ENCODE peak calls at places on chromosomes 13 and 19, in ten cellular contexts. L, W, R, D, C, T, S, X, V and U are unnamed samples.

GRCh38 chr19:47693903-47694302 is 19.3 kb upstream of the EHD2 start:
- DNase-seq in T (no peak), R (no peak), D (no peak), W (no peak), S (no peak), C (no peak), L (no peak), V (no peak), X (no peak), U (no peak)

GRCh38 chr19:17205237-17206140 is 9.7 kb upstream of the USE1 start:
- DNase-seq in L (peak), C (peak), X (peak), S (no peak), D (peak), W (peak), V (peak), T (no peak), R (peak), U (no peak)

GRCh38 chr19:3792114-3792513 is 5.9 kb upstream of the MATK start:
- DNase-seq in T (no peak), R (no peak), X (no peak), D (no peak), L (no peak), V (no peak), C (no peak), W (no peak), S (no peak), U (no peak)

GRCh38 chr13:51934461-51935087 is 72.8 kb downstream of the CCDC70 start:
- DNase-seq in R (no peak), D (no peak), V (no peak), S (no peak), X (no peak), T (no peak), W (no peak), L (no peak), C (no peak), U (no peak)

GRCh38 chr13:106182404-106182803 is 353.1 kb downstream of the EFNB2 start:
- DNase-seq in C (no peak), X (peak), W (peak), T (no peak), V (no peak), L (peak), D (peak), R (no peak), S (peak), U (peak)

GRCh38 chr19:19997656-19998268 is 41.5 kb downstream of the ZNF682 start:
- DNase-seq in T (no peak), V (no peak), S (no peak), W (no peak), C (peak), R (peak), L (no peak), D (no peak), X (peak), U (no peak)

GRCh38 chr19:31280266-31281006 is 68.8 kb downstream of the TSHZ3 start:
- DNase-seq in T (peak), W (no peak), S (no peak), D (no peak), R (no peak), V (peak), X (no peak), L (no peak), C (no peak), U (no peak)

GRCh38 chr13:113616281-113616906 is 31.8 kb downstream of the TFDP1 start:
- DNase-seq in D (no peak), L (peak), R (no peak), X (no peak), V (no peak), W (no peak), S (no peak), T (no peak), C (no peak), U (no peak)

GRCh38 chr19:3985643-3986259 is 488 bp upstream of the EEF2 start:
- DNase-seq in L (no peak), D (no peak), C (no peak), S (no peak), R (no peak), W (no peak), T (no peak), V (no peak), X (no peak), U (no peak)

GRCh38 chr13:61695147-61695546 is 279.5 kb upstream of the PCDH20 start:
- DNase-seq in L (no peak), V (no peak), X (peak), W (no peak), T (no peak), C (no peak), D (no peak), R (no peak), S (no peak), U (no peak)

GRCh38 chr13:36850790-36851438 is 31.9 kb downstream of the RFXAP start:
- DNase-seq in C (peak), T (no peak), V (no peak), R (peak), D (no peak), L (no peak), X (peak), W (no peak), S (no peak), U (no peak)

GRCh38 chr19:17719730-17720486 is 628 bp downstream of the MAP1S start:
- DNase-seq in C (no peak), X (peak), L (no peak), V (peak), S (no peak), T (no peak), R (no peak), D (no peak), W (peak), U (no peak)

GRCh38 chr13:76503756-76504155 is 382.4 kb downstream of the KCTD12 start:
- DNase-seq in R (no peak), L (no peak), W (no peak), C (no peak), S (no peak), V (no peak), X (no peak), D (no peak), T (no peak), U (no peak)

GRCh38 chr19:42634409-42635232 is 39.9 kb upstream of the CEACAM8 start:
- DNase-seq in L (peak), R (peak), X (peak), C (no peak), W (peak), T (no peak), S (no peak), D (peak), V (no peak), U (no peak)

GRCh38 chr13:113044431-113045114 is 61.0 kb upstream of the F7 start:
- DNase-seq in X (no peak), T (no peak), C (no peak), R (peak), V (no peak), W (no peak), S (no peak), L (no peak), D (no peak), U (no peak)

GRCh38 chr19:8355631-8356402 is 8.1 kb upstream of the ANGPTL4 start:
- DNase-seq in T (peak), W (peak), V (no peak), D (peak), S (peak), R (no peak), X (peak), C (no peak), L (peak), U (peak)
- TF ChIP-seq CTCF in T (no peak), W (no peak), V (no peak), D (peak), S (no peak), R (no peak), X (no peak), C (no peak), L (no peak), U (no peak)

DNA sequence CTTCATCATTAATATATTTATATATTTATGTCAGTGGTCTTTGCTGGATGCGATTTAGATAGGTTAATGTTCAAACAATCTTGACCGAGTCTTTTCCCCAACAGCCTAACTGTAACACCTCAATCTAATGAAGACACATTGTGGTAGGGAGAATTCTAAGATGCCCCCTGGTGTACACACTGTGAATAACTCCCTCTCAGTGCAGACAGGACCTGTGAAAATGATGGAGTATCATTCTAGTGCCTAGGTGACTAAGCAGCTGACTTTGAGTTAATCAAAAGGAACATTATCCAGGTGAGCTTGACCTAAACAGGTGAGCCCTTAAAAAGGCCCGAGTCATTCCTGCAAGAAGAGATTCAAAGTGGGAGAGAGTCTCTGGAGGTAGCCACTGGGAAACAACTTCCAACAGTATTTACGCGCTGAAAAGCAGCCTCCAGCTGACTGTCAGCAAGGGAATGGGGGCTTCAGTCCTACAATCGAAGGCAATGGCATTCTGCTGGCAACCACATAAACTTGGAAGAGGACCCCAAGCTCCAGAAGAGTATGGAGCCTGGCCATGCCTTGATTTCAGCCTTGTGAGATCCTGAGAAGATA is 28.0 kb upstream of the KBTBD7 start:
- DNase-seq in X (peak), V (no peak), R (peak), D (peak), L (peak), T (peak), W (peak), S (no peak), C (peak), U (no peak)
- H3K4me3 ChIP-seq in X (no peak), V (no peak), R (no peak), D (no peak), L (no peak), T (no peak), W (no peak), S (no peak), C (no peak), U (no peak)

DNA sequence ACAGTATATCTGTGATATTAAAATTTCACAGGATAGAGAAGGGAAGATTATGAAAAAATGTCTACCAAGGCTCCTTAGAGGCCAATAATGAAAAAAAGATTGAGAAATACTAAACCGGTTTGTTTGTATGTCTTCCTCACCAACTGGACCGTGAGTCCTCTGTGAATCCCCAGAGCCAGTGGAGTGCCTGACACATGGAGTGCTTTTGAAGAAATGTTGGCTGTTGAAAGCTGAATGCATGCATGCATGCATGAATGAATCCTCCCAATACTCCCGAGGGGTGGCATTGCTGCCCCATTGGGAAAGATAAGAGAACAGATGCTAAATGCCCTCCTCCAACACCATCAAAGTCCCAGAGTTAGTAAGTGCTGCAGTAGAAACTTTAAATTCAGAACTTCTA is 152.7 kb upstream of the SERP2 start:
- DNase-seq in D (no peak), R (no peak), T (no peak), L (no peak), X (peak), W (no peak), S (no peak), C (no peak), V (no peak), U (no peak)
- TF ChIP-seq CTCF in D (no peak), R (no peak), T (no peak), L (no peak), X (no peak), W (no peak), S (no peak), C (no peak), V (no peak), U (no peak)

GRCh38 chr19:57167385-57167784 is at the start of gene DUXA:
- DNase-seq in W (no peak), T (no peak), D (no peak), L (no peak), S (no peak), X (no peak), R (no peak), C (no peak), V (no peak), U (no peak)

GRCh38 chr19:57165846-57166245 is 1.4 kb downstream of the DUXA start:
- DNase-seq in T (no peak), V (no peak), W (peak), L (no peak), X (peak), S (no peak), D (no peak), R (no peak), C (no peak), U (no peak)

GRCh38 chr19:57171551-57172081 is 4.3 kb upstream of the DUXA start:
- DNase-seq in R (peak), S (no peak), X (peak), C (peak), D (peak), L (peak), V (peak), T (peak), W (peak), U (no peak)
- H3K4me3 ChIP-seq in R (peak), S (peak), X (peak), C (peak), D (peak), L (peak), V (peak), T (peak), W (peak), U (peak)

GRCh38 chr13:44884076-44884729 is 105.1 kb downstream of the NUFIP1 start:
- DNase-seq in W (peak), T (peak), C (no peak), V (no peak), R (no peak), D (peak), X (peak), S (peak), L (peak), U (peak)

GRCh38 chr13:44876782-44877324 is 112.4 kb downstream of the NUFIP1 start:
- DNase-seq in V (no peak), C (peak), S (no peak), X (no peak), R (peak), T (peak), L (no peak), W (no peak), D (no peak), U (no peak)

GRCh38 chr13:44874176-44874575 is 115.1 kb downstream of the NUFIP1 start:
- DNase-seq in C (no peak), T (peak), L (no peak), S (no peak), V (no peak), X (no peak), D (no peak), R (no peak), W (no peak), U (no peak)

GRCh38 chr13:44874886-44875630 is 114.2 kb downstream of the NUFIP1 start:
- DNase-seq in X (no peak), C (peak), D (no peak), T (peak), L (no peak), V (no peak), S (no peak), W (no peak), R (no peak), U (no peak)

GRCh38 chr13:44879452-44880058 is 109.7 kb downstream of the NUFIP1 start:
- DNase-seq in W (peak), R (no peak), S (no peak), V (no peak), L (peak), D (peak), X (peak), C (no peak), T (peak), U (peak)
- TF ChIP-seq CTCF in W (peak), R (peak), S (peak), V (no peak), L (peak), D (peak), X (peak), C (peak), T (no peak), U (peak)

GRCh38 chr19:55134732-55135131 is 14.3 kb downstream of the TNNT1 start:
- DNase-seq in W (no peak), C (no peak), D (no peak), X (no peak), S (no peak), T (no peak), L (no peak), V (no peak), R (no peak), U (no peak)

GRCh38 chr19:55133639-55134444 is 15.2 kb downstream of the TNNT1 start:
- DNase-seq in V (no peak), R (no peak), S (no peak), X (peak), W (no peak), C (no peak), L (no peak), T (no peak), D (no peak), U (no peak)

GRCh38 chr19:55136399-55137102 is 12.5 kb downstream of the TNNT1 start:
- DNase-seq in S (no peak), L (no peak), C (no peak), D (no peak), V (no peak), T (no peak), X (no peak), W (no peak), R (no peak), U (no peak)

GRCh38 chr19:55131421-55131820 is 14.0 kb upstream of the PPP1R12C start:
- DNase-seq in W (no peak), L (no peak), S (no peak), X (no peak), V (no peak), D (no peak), C (no peak), T (no peak), R (no peak), U (peak)

DNA sequence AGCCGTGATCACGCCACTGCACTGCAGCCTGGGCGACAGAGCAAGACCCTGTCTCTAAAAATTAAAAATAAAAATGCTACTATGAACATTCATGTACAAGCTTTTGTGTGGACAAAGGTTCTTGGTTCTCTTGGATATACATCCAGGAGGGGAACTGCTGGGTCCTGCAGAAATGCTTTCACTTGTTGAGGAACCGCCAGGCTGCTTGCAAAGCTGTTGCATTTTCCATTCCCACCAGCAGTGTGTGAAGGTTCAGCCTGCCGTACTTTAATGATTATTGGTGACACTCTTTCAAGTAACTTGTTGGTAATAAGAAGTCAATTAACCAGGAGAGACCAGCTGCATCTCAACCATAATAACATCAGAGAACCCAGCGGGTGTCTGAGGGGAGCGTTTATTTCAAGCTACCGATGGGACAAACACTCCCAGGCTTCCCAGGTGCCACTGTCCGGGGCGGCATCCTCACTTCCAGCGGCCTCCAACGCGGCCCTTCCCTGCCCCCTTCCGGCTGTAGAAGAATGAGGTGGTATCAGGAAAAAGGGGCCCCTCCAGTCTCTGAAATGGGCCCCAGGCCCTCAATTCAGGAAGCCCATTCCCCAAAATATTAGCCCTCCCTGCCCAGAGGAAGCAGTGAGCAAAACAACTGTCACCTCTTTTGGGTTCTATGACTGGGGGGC is 15.2 kb upstream of the PPP1R12C start:
- DNase-seq in C (no peak), T (no peak), S (no peak), X (no peak), L (no peak), W (no peak), R (peak), D (no peak), V (no peak), U (no peak)
- H3K4me3 ChIP-seq in C (no peak), T (no peak), S (no peak), X (no peak), L (no peak), W (no peak), R (no peak), D (no peak), V (no peak), U (no peak)

GRCh38 chr19:40530091-40530901 is 46.4 kb upstream of the SHKBP1 start:
- DNase-seq in V (no peak), D (no peak), S (no peak), R (peak), C (peak), W (no peak), L (no peak), T (no peak), X (no peak), U (no peak)
- TF ChIP-seq CTCF in V (no peak), D (peak), S (peak), R (peak), C (peak), W (no peak), L (no peak), T (peak), X (no peak), U (peak)

DNA sequence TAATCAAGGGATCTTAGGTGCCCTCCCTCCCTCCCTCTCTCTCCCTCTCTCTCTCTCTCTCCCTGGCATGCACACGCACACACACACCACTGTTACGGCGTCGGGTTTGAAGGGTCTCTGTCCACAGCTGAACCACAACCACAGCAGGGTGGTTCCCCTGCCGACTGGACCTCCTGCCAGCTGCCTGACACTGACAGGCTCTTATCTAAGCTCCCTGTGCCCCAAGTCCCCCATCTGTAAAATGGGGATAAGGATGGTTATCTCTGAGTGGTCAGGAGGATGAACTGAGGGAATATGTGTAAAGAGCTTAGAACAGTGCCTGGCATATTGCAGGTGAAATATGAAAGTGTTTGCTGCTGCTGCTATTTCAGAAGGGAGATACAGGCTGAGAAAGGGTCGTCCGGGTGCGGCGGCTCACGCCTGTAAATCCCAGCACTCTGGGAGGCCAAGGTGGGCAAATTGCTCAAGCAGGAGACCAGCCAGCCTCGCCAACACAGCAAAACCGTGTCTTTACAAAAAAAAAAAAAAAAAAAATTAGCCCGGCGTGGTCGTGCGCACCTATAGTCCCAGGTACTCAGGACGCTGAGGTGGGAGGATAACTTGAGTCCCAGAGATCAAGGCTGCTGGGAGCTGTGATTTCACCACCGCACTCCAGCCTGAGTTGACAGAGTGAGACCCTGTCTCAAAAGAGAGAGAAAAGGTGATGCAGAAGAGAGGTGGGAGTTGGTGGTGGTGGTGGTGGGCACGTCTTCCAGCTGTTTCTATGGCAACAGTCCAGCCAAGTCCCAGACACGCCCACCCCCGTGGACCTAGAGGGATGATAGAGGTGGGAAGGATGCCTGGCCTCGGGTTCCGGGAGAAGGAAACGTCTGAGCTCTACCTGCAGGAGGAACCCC is 972 bp upstream of the SHISA7 start:
- DNase-seq in D (no peak), V (no peak), R (no peak), X (no peak), L (no peak), S (no peak), W (no peak), T (no peak), C (no peak), U (no peak)
- H3K4me3 ChIP-seq in D (no peak), V (no peak), R (no peak), X (no peak), L (no peak), S (no peak), W (no peak), T (no peak), C (no peak), U (no peak)

GRCh38 chr19:11227201-11227886 is 12.1 kb upstream of the ANGPTL8 start:
- DNase-seq in C (no peak), T (no peak), R (peak), S (no peak), X (peak), D (no peak), L (no peak), V (no peak), W (no peak), U (no peak)
- TF ChIP-seq CTCF in C (no peak), T (no peak), R (peak), S (peak), X (peak), D (no peak), L (peak), V (no peak), W (peak), U (no peak)